ENCODE peak calls at places on chromosomes 3 and 15, in ten cellular contexts. U is breast epithelium; M is colonic mucosa; X is upper lobe of right lung; V is pancreas; C is CD4-positive, alpha-beta T cell; H is kidney epithelial cell; J is left lung; P is IMR-90; N is OCI-LY7. I is an unnamed sample.

GRCh38 chr3:71536376-71536965 is 47.1 kb downstream of the FOXP1 start:
- DNase-seq in H (no peak), P (peak; percentile 86), U (no peak), M (no peak), C (no peak), N (no peak), V (no peak), J (no peak), X (no peak), I (no peak)

GRCh38 chr3:177905895-177906511 is 630.2 kb upstream of the KCNMB2 start:
- DNase-seq in C (no peak), N (no peak), U (no peak), P (peak; percentile 83), V (no peak), M (no peak), H (peak; percentile 61), J (no peak), X (no peak), I (no peak)

GRCh38 chr3:133930341-133930933 is 34.8 kb upstream of the RAB6B start:
- DNase-seq in X (no peak), J (no peak), N (peak; percentile 33), C (no peak), M (peak; percentile 30), U (no peak), P (peak; percentile 81), H (no peak), V (no peak), I (peak; percentile 18)

GRCh38 chr3:124775776-124776336 is 45.6 kb downstream of the UMPS start:
- DNase-seq in N (no peak), M (no peak), J (no peak), C (no peak), V (no peak), H (no peak), U (no peak), P (no peak), X (no peak), I (no peak)

GRCh38 chr3:195888311-195888761 is 20.0 kb downstream of the TNK2 start:
- DNase-seq in V (no peak), X (no peak), J (no peak), N (no peak), P (no peak), H (no peak), U (no peak), M (no peak), C (no peak), I (no peak)

GRCh38 chr15:91872356-91873132 is 19.0 kb downstream of the SLCO3A1 start:
- DNase-seq in J (peak; percentile 79), P (no peak), C (no peak), U (peak; percentile 85), N (no peak), M (no peak), V (no peak), X (peak; percentile 85), H (no peak), I (no peak)

GRCh38 chr15:29910068-29910467 is 87.8 kb upstream of the TJP1 start:
- DNase-seq in U (no peak), J (no peak), N (no peak), P (no peak), H (no peak), V (no peak), M (peak; percentile 53), C (no peak), X (no peak), I (no peak)

GRCh38 chr3:127831723-127832172 is 9.4 kb upstream of the MGLL start:
- DNase-seq in C (no peak), X (peak; percentile 87), J (peak; percentile 91), U (no peak), H (no peak), N (peak; percentile 65), M (peak; percentile 81), P (peak; percentile 49), V (no peak), I (peak; percentile 54)

GRCh38 chr3:189404036-189404435 is 227.2 kb upstream of the TP63 start:
- DNase-seq in V (no peak), X (no peak), H (no peak), C (no peak), J (no peak), M (no peak), N (no peak), U (no peak), P (no peak), I (no peak)

GRCh38 chr3:128902426-128902825 is 23.0 kb downstream of the ACAD9 start:
- DNase-seq in X (no peak), N (no peak), M (no peak), V (no peak), P (no peak), C (no peak), H (no peak), U (no peak), J (no peak), I (no peak)

GRCh38 chr3:133747373-133747772 is 1.2 kb downstream of the TF start:
- DNase-seq in X (no peak), C (no peak), P (no peak), U (no peak), J (no peak), H (no peak), N (no peak), V (no peak), M (no peak), I (no peak)

GRCh38 chr3:110685630-110686029 is 386.0 kb upstream of the NECTIN3 start:
- DNase-seq in J (no peak), H (no peak), C (no peak), P (no peak), U (no peak), N (no peak), M (no peak), V (no peak), X (no peak), I (no peak)

GRCh38 chr3:73540969-73541740 is 83.6 kb downstream of the PDZRN3 start:
- DNase-seq in N (no peak), U (no peak), H (no peak), C (no peak), V (no peak), P (peak; percentile 60), X (no peak), M (no peak), J (no peak), I (no peak)
- TF ChIP-seq CTCF in N (no peak), U (no peak), H (no peak), C (no peak), V (no peak), P (no peak), X (no peak), M (no peak), J (no peak), I (no peak)

GRCh38 chr3:184135911-184136260 is 728 bp downstream of the EIF2B5 start:
- DNase-seq in X (no peak), U (no peak), V (no peak), M (no peak), J (no peak), P (no peak), C (no peak), H (no peak), N (no peak), I (no peak)

GRCh38 chr3:184132947-184133346 is 2.2 kb upstream of the EIF2B5 start:
- DNase-seq in C (no peak), P (no peak), U (no peak), N (no peak), V (no peak), J (no peak), H (no peak), X (no peak), M (no peak), I (no peak)

GRCh38 chr3:184134746-184135148 is 411 bp upstream of the EIF2B5 start:
- DNase-seq in M (no peak), J (no peak), X (no peak), V (no peak), C (no peak), H (no peak), U (peak; percentile 23), N (no peak), P (no peak), I (no peak)

GRCh38 chr3:184133840-184134745 is 1.1 kb upstream of the EIF2B5 start:
- DNase-seq in N (peak; percentile 72), V (peak; percentile 90), M (peak; percentile 90), J (peak; percentile 95), U (peak; percentile 70), P (peak; percentile 78), C (no peak), H (no peak), X (peak; percentile 94), I (peak; percentile 70)

DNA sequence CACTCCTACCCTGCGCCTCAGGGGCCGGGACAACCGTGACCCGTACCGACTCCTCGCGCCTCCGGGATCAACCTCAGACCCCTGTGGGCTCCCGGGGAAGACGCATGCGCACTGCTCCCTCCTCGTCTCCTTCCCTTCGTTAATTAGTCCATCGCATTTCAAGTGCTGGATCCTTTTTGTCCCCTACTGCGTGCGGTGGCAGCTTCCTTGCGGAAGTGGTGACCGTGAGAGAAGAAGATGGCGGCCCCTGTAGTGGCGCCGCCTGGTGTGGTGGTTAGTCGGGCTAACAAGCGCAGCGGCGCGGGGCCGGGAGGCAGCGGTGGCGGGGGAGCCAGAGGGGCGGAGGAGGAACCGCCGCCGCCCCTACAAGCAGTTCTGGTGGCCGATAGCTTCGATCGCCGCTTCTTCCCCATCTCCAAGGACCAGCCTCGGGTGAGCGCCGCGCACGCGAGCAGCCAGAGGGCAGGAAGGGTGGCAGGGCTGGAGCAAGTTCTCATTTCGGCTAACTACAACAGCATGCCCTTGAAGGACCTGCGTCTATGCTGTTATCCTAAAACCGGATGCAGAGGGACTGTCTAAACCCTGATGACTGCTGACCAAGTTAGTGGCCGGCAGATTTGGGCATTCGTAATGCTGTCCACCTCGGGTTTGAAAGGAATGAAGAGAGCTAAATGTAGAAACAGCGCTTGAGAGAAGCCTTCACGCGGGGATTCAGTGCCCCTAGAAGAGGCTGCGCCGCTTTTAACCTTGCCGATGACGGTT is at the start of gene EIF2B5:
- DNase-seq in U (peak; percentile 85), C (peak; percentile 72), P (peak; percentile 91), J (peak; percentile 95), N (peak; percentile 92), M (peak; percentile 97), V (peak; percentile 92), X (peak; percentile 95), H (peak; percentile 76), I (peak; percentile 92)
- TF ChIP-seq CTCF in U (peak; percentile 30), C (peak; percentile 31), P (peak; percentile 47), J (peak; percentile 34), N (peak; percentile 65), M (no peak), V (no peak), X (peak; percentile 37), H (peak; percentile 44), I (no peak)

DNA sequence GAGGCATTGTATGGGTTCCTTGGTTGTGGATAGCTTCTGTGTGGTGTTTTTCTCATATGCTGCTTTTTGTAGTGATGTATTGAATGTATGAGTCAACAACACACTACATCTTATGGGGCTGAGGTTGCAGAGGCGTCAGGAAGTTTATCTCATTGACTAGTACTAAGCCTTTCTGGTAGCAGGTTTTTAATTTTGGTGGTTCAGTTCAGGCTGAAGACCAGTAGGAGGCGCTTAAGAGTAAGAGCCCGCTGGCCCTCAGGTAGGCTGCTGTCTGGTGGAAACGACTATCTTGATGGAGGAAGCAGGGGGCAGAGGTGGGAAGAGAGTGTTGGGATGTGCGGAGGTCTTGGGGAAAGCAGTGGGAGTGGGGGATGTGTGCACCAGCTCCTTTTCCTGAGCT is 62.4 kb downstream of the RTP4 start:
- DNase-seq in C (no peak), V (no peak), N (no peak), U (no peak), P (no peak), J (no peak), H (no peak), M (no peak), X (no peak), I (no peak)
- TF ChIP-seq CTCF in C (no peak), V (no peak), N (peak; percentile 63), U (no peak), P (no peak), J (no peak), H (peak; percentile 8), M (no peak), X (no peak), I (peak; percentile 25)

GRCh38 chr15:79606831-79607355 is 174.8 kb downstream of the MINAR1 start:
- DNase-seq in M (no peak), N (no peak), V (no peak), J (no peak), H (no peak), X (no peak), C (no peak), U (no peak), P (no peak), I (no peak)
- TF ChIP-seq CTCF in M (no peak), N (no peak), V (no peak), J (no peak), H (no peak), X (no peak), C (no peak), U (no peak), P (no peak), I (no peak)

I was measured in activated CD8-positive, alpha-beta T cell treated with anti-CD3 and anti-CD28 coated beads for 36 hours.